ENCODE peak calls at places on chromosomes 4 and X, in four cellular contexts. I is GM12878, C is K562, U is HepG2. S is an unnamed sample.

GRCh38 chr4:114827651-114828050 is 229.0 kb downstream of the UGT8 start:
- DNase-seq in I (no peak), C (no peak), U (no peak), S (no peak)

GRCh38 chr4:166169111-166169510 is 296.1 kb downstream of the TLL1 start:
- DNase-seq in I (no peak), C (no peak), U (peak), S (no peak)

GRCh38 chr4:26204249-26204825 is 116.5 kb upstream of the RBPJ start:
- DNase-seq in I (no peak), C (no peak), U (no peak), S (no peak)

GRCh38 chrX:13923845-13924244 is 105.8 kb downstream of the GEMIN8 start:
- DNase-seq in I (no peak), C (no peak), U (no peak), S (no peak)

GRCh38 chr4:173211838-173212237 is 43.2 kb downstream of the GALNT7 start:
- DNase-seq in I (no peak), C (peak), U (no peak), S (no peak)

GRCh38 chr4:4721636-4722035 is 137.8 kb upstream of the MSX1 start:
- DNase-seq in I (no peak), C (no peak), U (no peak), S (no peak)

GRCh38 chr4:15938182-15938581 is 358 bp downstream of the FGFBP1 start:
- DNase-seq in I (no peak), C (no peak), U (no peak), S (no peak)

GRCh38 chr4:132737344-132737743 is 411.8 kb upstream of the PCDH10 start:
- DNase-seq in I (no peak), C (no peak), U (no peak), S (no peak)

GRCh38 chr4:109072595-109072994 is 229.9 kb downstream of the COL25A1 start:
- DNase-seq in I (no peak), C (no peak), U (no peak), S (no peak)

GRCh38 chr4:25953740-25954139 is 39.7 kb downstream of the SMIM20 start:
- DNase-seq in I (no peak), C (no peak), U (peak), S (no peak)

GRCh38 chr4:16897991-16898827 is at the start of gene LDB2:
- DNase-seq in I (no peak), C (no peak), U (no peak), S (peak)

GRCh38 chrX:10213716-10214115 is 56.9 kb downstream of the CLCN4 start:
- DNase-seq in I (no peak), C (no peak), U (no peak), S (no peak)

GRCh38 chrX:40809210-40809609 is 73.9 kb upstream of the MED14 start:
- DNase-seq in I (no peak), C (peak), U (no peak), S (no peak)

GRCh38 chr4:37748546-37748945 is 62.4 kb upstream of the RELL1 start:
- DNase-seq in I (no peak), C (no peak), U (no peak), S (no peak)

GRCh38 chrX:11267311-11267910 is 25.8 kb upstream of the AMELX start:
- DNase-seq in I (no peak), C (no peak), U (peak), S (no peak)

GRCh38 chrX:129495941-129496340 is 27.3 kb downstream of the SMARCA1 start:
- DNase-seq in I (no peak), C (no peak), U (no peak), S (no peak)

GRCh38 chr4:185738038-185738552 is 73.9 kb downstream of the SORBS2 start:
- DNase-seq in I (no peak), C (no peak), U (no peak), S (no peak)

GRCh38 chr4:87120411-87121162 is 99.8 kb downstream of the KLHL8 start:
- DNase-seq in I (no peak), C (no peak), U (peak), S (no peak)

GRCh38 chrX:53282313-53282712 is 929 bp upstream of the IQSEC2 start:
- DNase-seq in I (no peak), C (no peak), U (no peak), S (no peak)

GRCh38 chr4:169142906-169143305 is 127.8 kb downstream of the SH3RF1 start:
- DNase-seq in I (no peak), C (no peak), U (no peak), S (no peak)

GRCh38 chr4:41949531-41949930 is 14.3 kb downstream of the TMEM33 start:
- DNase-seq in I (no peak), C (no peak), U (no peak), S (no peak)

GRCh38 chr4:128521634-128522253 is 234.1 kb upstream of the PGRMC2 start:
- DNase-seq in I (no peak), C (no peak), U (peak), S (no peak)

GRCh38 chr4:1244978-1245471 is 3.9 kb downstream of the CTBP1 start:
- DNase-seq in I (no peak), C (no peak), U (no peak), S (no peak)

GRCh38 chrX:38275615-38276014 is 51.7 kb downstream of the RPGR start:
- DNase-seq in I (peak), C (no peak), U (peak), S (no peak)
- TF ChIP-seq FOXM1 in I (peak), C (no peak), U (no peak), S (no peak)

GRCh38 chr4:92136434-92136833 is 167.3 kb upstream of the GRID2 start:
- DNase-seq in I (no peak), C (no peak), U (no peak), S (no peak)
- TF ChIP-seq MXI1 in I (no peak), C (no peak), U (no peak), S (no peak)

GRCh38 chrX:71095971-71096701 is 485 bp downstream of the FOXO4 start:
- DNase-seq in I (no peak), C (peak), U (no peak), S (peak)
- H2AFZ ChIP-seq in I (peak), C (peak), U (no peak), S (peak)

DNA sequence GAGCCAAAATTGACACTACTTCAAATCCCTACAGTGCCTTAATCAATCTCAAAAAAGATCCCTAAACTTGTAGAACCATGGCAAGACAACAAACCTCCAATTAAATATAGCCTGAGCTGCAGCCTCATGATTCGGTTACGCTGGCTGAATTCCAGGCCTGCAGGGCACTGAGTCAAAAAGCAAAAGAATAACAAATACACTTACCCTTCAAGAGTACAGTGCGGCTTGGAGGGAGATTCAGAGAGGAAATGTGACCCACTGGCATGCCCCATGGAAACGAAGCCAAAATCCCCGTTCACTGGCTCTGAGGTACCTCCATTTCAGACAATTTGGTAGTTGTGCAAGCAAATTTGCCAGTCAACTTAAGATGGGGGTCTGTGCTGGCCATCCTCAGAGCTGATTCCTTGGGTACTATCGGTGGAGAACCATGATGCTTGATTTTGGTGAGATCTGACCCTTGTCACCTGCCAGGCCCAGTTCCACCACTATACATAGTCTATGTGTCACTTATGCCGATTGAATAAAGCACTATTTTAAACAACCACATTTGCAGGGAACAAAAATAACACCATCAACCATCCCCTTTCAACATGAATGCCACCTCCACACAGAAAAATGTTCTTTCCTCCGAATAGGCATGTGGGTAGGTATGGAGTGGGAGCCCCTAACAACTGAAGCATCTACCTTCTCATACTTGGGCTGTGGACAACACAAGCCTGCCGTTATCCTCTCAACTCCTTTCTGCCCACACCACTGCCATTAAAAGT is 2.1 kb downstream of the C4orf54 start:
- DNase-seq in I (no peak), C (no peak), U (no peak), S (no peak)
- TF ChIP-seq FOXM1 in I (no peak), C (no peak), U (no peak), S (no peak)

GRCh38 chr4:148225639-148226038 is 216.6 kb downstream of the NR3C2 start:
- DNase-seq in I (no peak), C (no peak), U (no peak), S (no peak)
- TF ChIP-seq MXI1 in I (no peak), C (no peak), U (no peak), S (no peak)

DNA sequence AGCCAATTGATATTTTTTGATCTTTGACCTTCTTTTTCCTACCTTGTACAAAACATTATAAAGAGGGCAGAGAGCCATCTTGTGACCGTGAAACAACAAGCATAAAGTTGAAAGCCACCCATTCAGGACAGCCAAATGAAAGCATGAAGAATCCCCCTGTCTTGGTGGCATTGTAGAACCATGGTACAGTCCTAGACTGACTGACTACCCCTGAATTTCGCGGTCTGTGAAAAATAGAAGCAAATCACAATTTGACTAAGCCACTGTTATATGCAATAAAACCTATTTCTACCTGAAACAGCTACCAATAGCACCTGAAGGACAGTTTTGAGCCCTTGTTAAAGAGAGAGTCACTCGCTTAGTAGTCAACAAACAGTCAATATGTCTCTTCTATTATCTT is 527.4 kb downstream of the MID1IP1 start:
- DNase-seq in I (no peak), C (no peak), U (no peak), S (no peak)
- H2AFZ ChIP-seq in I (no peak), C (no peak), U (no peak), S (no peak)

GRCh38 chr4:8079916-8080753 is 78.5 kb downstream of the ABLIM2 start:
- DNase-seq in I (no peak), C (no peak), U (no peak), S (no peak)
- TF ChIP-seq FOXM1 in I (no peak), C (no peak), U (no peak), S (no peak)

GRCh38 chrX:133999013-133999705 is 13.8 kb upstream of the GPC3 start:
- DNase-seq in I (no peak), C (no peak), U (no peak), S (no peak)
- TF ChIP-seq MXI1 in I (no peak), C (no peak), U (no peak), S (no peak)

DNA sequence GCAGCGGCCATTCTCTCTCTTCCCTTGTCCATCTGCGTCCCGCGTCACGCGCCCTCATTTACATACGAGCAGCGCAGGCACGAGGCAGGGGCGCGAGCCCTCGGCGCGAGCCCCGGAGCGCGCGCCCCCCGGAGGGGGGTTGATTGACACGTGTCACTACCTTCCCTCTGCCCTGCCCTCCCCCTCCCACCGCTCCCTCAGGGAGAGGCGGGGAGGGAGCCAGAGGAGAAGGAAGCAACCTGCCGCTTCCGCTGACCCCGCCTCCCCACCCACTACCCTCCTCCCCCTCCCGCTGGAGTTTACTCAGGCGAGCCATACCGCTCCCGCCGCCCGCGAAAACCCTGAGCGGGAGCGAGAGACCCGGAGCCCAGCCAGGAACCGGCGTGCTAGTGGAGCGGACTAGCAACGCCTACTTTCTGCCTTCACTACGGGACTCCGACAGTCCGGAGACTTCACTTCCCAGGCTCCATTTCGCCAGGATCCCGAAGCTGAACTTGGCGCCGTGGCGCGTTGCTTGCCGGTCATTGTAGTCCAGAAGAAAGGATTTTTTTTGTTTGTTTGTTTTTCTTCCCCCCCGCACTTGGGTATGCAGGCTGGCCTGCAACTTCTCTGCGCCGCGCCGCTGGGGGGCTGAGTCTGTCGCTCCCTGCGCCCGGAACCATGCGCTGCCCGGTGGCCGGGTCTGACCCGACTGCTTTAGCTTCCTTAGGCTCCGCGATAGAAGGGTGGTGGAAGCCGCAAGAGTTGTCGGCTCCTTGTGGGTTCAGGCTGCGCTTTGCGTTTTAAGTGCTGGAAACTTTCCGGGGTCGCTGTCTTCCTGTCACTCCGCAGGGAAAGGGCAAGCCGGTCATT is at the start of gene LCORL:
- DNase-seq in I (peak), C (peak), U (peak), S (peak)
- H2AFZ ChIP-seq in I (peak), C (peak), U (peak), S (peak)

S was measured in SK-N-SH.